ENCODE peak calls at places on chromosomes 1 and 21, in eight cellular contexts. T is colonic mucosa; V is stimulated activated CD4-positive, alpha-beta T cell treated with anti-CD3 and anti-CD28 coated beads, Interleukin-1b, Interleukin-23, amount 100 ng/mL, for 24 hours; C is astrocyte of the cerebellum; H is kidney tubule cell; R is HuH-7.5; J is NCI-H1694 treated with DMSO at 0.1 percent for 48 hours; O is T-helper 22 cell. A is an unnamed sample.

GRCh38 chr1:3001471-3002348 is 19.6 kb upstream of the ACTRT2 start:
- DNase-seq in T (no peak), V (no peak), C (no peak), H (no peak), R (no peak), J (no peak), O (no peak), A (no peak)

GRCh38 chr1:240073097-240073496 is 18.6 kb upstream of the FMN2 start:
- DNase-seq in T (no peak), V (no peak), C (no peak), H (no peak), R (no peak), J (no peak), O (no peak), A (no peak)

GRCh38 chr1:35929730-35930592 is 944 bp upstream of the AGO3 start:
- DNase-seq in T (peak), V (no peak), C (no peak), H (peak), R (peak), J (no peak), O (peak), A (peak)

GRCh38 chr1:54582566-54583306 is 34.7 kb downstream of the ACOT11 start:
- DNase-seq in T (no peak), V (no peak), C (no peak), H (peak), R (no peak), J (no peak), O (no peak), A (no peak)

GRCh38 chr1:99465176-99465900 is 180.6 kb upstream of the PALMD start:
- DNase-seq in T (no peak), V (no peak), C (peak), H (peak), R (no peak), J (no peak), O (no peak), A (no peak)

GRCh38 chr1:40383095-40383487 is 9.6 kb downstream of the SMAP2 start:
- DNase-seq in T (no peak), V (no peak), C (no peak), H (no peak), R (no peak), J (no peak), O (no peak), A (no peak)

GRCh38 chr1:182444497-182444896 is 5.4 kb upstream of the RGSL1 start:
- DNase-seq in T (no peak), V (no peak), C (no peak), H (no peak), R (no peak), J (no peak), O (no peak), A (no peak)

GRCh38 chr21:38440746-38441145 is 57.5 kb downstream of the ERG start:
- DNase-seq in T (no peak), V (no peak), C (peak), H (peak), R (no peak), J (no peak), O (no peak), A (no peak)

GRCh38 chr1:59354754-59355337 is 58.0 kb downstream of the FGGY start:
- DNase-seq in T (peak), V (no peak), C (no peak), H (peak), R (no peak), J (no peak), O (no peak), A (no peak)

GRCh38 chr1:220189750-220190347 is 82.4 kb downstream of the RAB3GAP2 start:
- DNase-seq in T (no peak), V (no peak), C (peak), H (peak), R (no peak), J (peak), O (no peak), A (no peak)

GRCh38 chr1:234893725-234894630 is 234.7 kb downstream of the TOMM20 start:
- DNase-seq in T (no peak), V (peak), C (no peak), H (peak), R (no peak), J (no peak), O (no peak), A (no peak)

GRCh38 chr1:25725482-25725881 is 74.5 kb upstream of the SELENON start:
- DNase-seq in T (no peak), V (no peak), C (no peak), H (no peak), R (no peak), J (no peak), O (no peak), A (no peak)

GRCh38 chr1:116448785-116449385 is 75.8 kb downstream of the ATP1A1 start:
- DNase-seq in T (no peak), V (no peak), C (no peak), H (peak), R (peak), J (no peak), O (no peak), A (no peak)

GRCh38 chr1:162941024-162941423 is 80.0 kb upstream of the CCDC190 start:
- DNase-seq in T (no peak), V (no peak), C (no peak), H (no peak), R (no peak), J (no peak), O (no peak), A (no peak)

GRCh38 chr1:84571150-84571535 is 3.1 kb downstream of the CTBS start:
- DNase-seq in T (no peak), V (no peak), C (no peak), H (peak), R (no peak), J (no peak), O (no peak), A (no peak)

GRCh38 chr1:42962641-42963377 is 4.1 kb upstream of the SLC2A1 start:
- DNase-seq in T (peak), V (no peak), C (no peak), H (peak), R (no peak), J (no peak), O (no peak), A (no peak)

GRCh38 chr1:211928993-211929637 is 98.6 kb upstream of the LPGAT1 start:
- DNase-seq in T (peak), V (no peak), C (no peak), H (no peak), R (peak), J (no peak), O (no peak), A (peak)

GRCh38 chr1:55700359-55701130 is 485.4 kb upstream of the USP24 start:
- DNase-seq in T (no peak), V (no peak), C (no peak), H (peak), R (no peak), J (no peak), O (no peak), A (no peak)

GRCh38 chr1:6263716-6264115 is 2.8 kb upstream of the GPR153 start:
- DNase-seq in T (no peak), V (no peak), C (no peak), H (no peak), R (no peak), J (no peak), O (no peak), A (no peak)

GRCh38 chr1:148264374-148265276 is 112.5 kb upstream of the NBPF11 start:
- DNase-seq in T (no peak), V (peak), C (no peak), H (peak), R (no peak), J (no peak), O (no peak), A (peak)

A was measured in Calu3.